ENCODE peak calls at places on chromosomes 5 and 9, in ten cellular contexts. N is HTR-8/SVneo, V is GM12891, D is NCI-H1092, P is nephron progenitor cell, B is astrocyte of the cerebellum, A is sigmoid colon, Z is coronary artery, F is HepG2, Y is NCI-H446 treated with DMSO at 0.1 percent for 48 hours. M is an unnamed sample.

GRCh38 chr5:141402553-141403328 is at the start of gene PCDHGA9:
- DNase-seq in B (no peak), P (no peak), Z (no peak), F (no peak), N (no peak), Y (no peak), A (no peak), D (no peak), V (no peak), M (no peak)

GRCh38 chr5:36744678-36745659 is 131.6 kb upstream of the NIPBL start:
- DNase-seq in A (peak), P (peak), V (peak), N (peak), F (peak), Z (peak), Y (peak), B (peak), D (peak), M (peak)

GRCh38 chr5:143023447-143024096 is 253.4 kb downstream of the ARHGAP26 start:
- DNase-seq in Y (no peak), N (no peak), F (no peak), P (no peak), V (no peak), Z (no peak), A (peak), D (no peak), B (no peak), M (no peak)

GRCh38 chr5:176743828-176744583 is 66.4 kb upstream of the UNC5A start:
- DNase-seq in B (no peak), P (no peak), Y (no peak), N (no peak), Z (peak), A (no peak), D (no peak), V (no peak), F (no peak), M (no peak)

GRCh38 chr5:157167219-157167621 is 1.2 kb upstream of the GARIN3 start:
- DNase-seq in N (peak), D (no peak), A (no peak), Z (no peak), Y (no peak), P (no peak), F (no peak), V (no peak), B (no peak), M (no peak)

GRCh38 chr5:25006734-25007133 is 362.0 kb upstream of the CDH10 start:
- DNase-seq in F (no peak), V (no peak), Y (peak), B (peak), P (no peak), Z (no peak), N (peak), A (no peak), D (peak), M (peak)

GRCh38 chr5:135392256-135392655 is 6.8 kb downstream of the MACROH2A1 start:
- DNase-seq in Z (no peak), N (no peak), D (no peak), B (peak), V (no peak), Y (no peak), P (no peak), A (no peak), F (no peak), M (no peak)

GRCh38 chr9:130731355-130731754 is 37.8 kb downstream of the EXOSC2 start:
- DNase-seq in Z (no peak), A (no peak), Y (no peak), N (no peak), P (no peak), F (no peak), D (peak), B (no peak), V (no peak), M (peak)

GRCh38 chr9:137368431-137369110 is 54.4 kb downstream of the EXD3 start:
- DNase-seq in P (no peak), Z (peak), V (no peak), N (no peak), D (no peak), F (no peak), B (no peak), Y (no peak), A (peak), M (no peak)

GRCh38 chr9:14488421-14489190 is 174.7 kb upstream of the NFIB start:
- DNase-seq in Z (no peak), A (no peak), B (no peak), V (no peak), P (no peak), F (no peak), Y (peak), D (no peak), N (no peak), M (no peak)

GRCh38 chr5:149959406-149960236 is 937 bp upstream of the SLC26A2 start:
- DNase-seq in Y (no peak), B (no peak), A (no peak), V (peak), Z (no peak), D (no peak), F (no peak), P (no peak), N (peak), M (no peak)

GRCh38 chr5:172688735-172689572 is 47.9 kb downstream of the NEURL1B start:
- DNase-seq in F (no peak), A (peak), N (no peak), B (no peak), Z (no peak), V (peak), D (no peak), P (no peak), Y (no peak), M (no peak)

GRCh38 chr9:134731497-134732391 is 90.1 kb downstream of the COL5A1 start:
- DNase-seq in V (no peak), P (no peak), Y (no peak), F (no peak), Z (no peak), D (no peak), A (peak), B (no peak), N (no peak), M (no peak)

GRCh38 chr5:144162686-144163085 is 7.8 kb downstream of the YIPF5 start:
- DNase-seq in F (no peak), D (no peak), Z (no peak), B (no peak), P (no peak), Y (no peak), V (no peak), A (no peak), N (no peak), M (no peak)

GRCh38 chr5:92922231-92922967 is 658.6 kb downstream of the NR2F1-AS1 start:
- DNase-seq in P (no peak), Z (no peak), Y (no peak), V (no peak), B (peak), N (no peak), F (peak), A (no peak), D (no peak), M (no peak)

GRCh38 chr9:121073038-121073437 is 1.7 kb upstream of the CNTRL start:
- DNase-seq in F (no peak), P (no peak), Z (peak), N (no peak), Y (no peak), V (no peak), B (peak), A (peak), D (no peak), M (no peak)

GRCh38 chr5:176416965-176417364 is 626 bp upstream of the CLTB start:
- DNase-seq in Z (no peak), V (no peak), F (no peak), P (no peak), N (no peak), A (no peak), B (no peak), D (no peak), Y (no peak), M (no peak)

GRCh38 chr9:4983541-4984165 is 1.4 kb upstream of the JAK2 start:
- DNase-seq in V (no peak), B (no peak), D (no peak), A (no peak), P (no peak), F (peak), Z (no peak), N (no peak), Y (no peak), M (no peak)

GRCh38 chr9:121750259-121750714 is 98.9 kb downstream of the DAB2IP start:
- DNase-seq in N (no peak), F (no peak), V (no peak), B (no peak), Y (no peak), Z (no peak), A (no peak), D (no peak), P (no peak), M (no peak)

GRCh38 chr5:141560725-141561483 is 57.9 kb downstream of the DIAPH1 start:
- DNase-seq in N (peak), Z (peak), B (peak), P (peak), A (peak), Y (peak), D (peak), V (no peak), F (peak), M (peak)

GRCh38 chr5:139900546-139901250 is 105.1 kb downstream of the PSD2 start:
- DNase-seq in P (no peak), D (no peak), N (no peak), A (peak), Z (no peak), F (no peak), Y (no peak), V (no peak), B (no peak), M (no peak)

GRCh38 chr5:2615917-2616316 is 135.6 kb downstream of the IRX2 start:
- DNase-seq in B (no peak), D (no peak), V (no peak), P (no peak), A (no peak), F (no peak), Z (no peak), N (no peak), Y (no peak), M (no peak)

GRCh38 chr5:120624021-120624563 is 160.0 kb downstream of the PRR16 start:
- DNase-seq in Z (no peak), V (no peak), N (no peak), F (no peak), B (peak), P (no peak), D (no peak), A (no peak), Y (no peak), M (no peak)

GRCh38 chr9:126372716-126373115 is 46.1 kb downstream of the MVB12B start:
- DNase-seq in Y (no peak), B (no peak), P (no peak), N (no peak), V (no peak), F (no peak), Z (no peak), A (no peak), D (no peak), M (no peak)

GRCh38 chr5:38745836-38746732 is 99.7 kb upstream of the OSMR start:
- DNase-seq in Y (no peak), F (no peak), N (no peak), Z (no peak), D (no peak), A (no peak), V (no peak), P (no peak), B (no peak), M (no peak)

GRCh38 chr9:124831642-124832364 is 21.5 kb upstream of the WDR38 start:
- DNase-seq in N (no peak), D (no peak), F (no peak), Z (no peak), Y (no peak), B (no peak), A (no peak), P (no peak), V (no peak), M (no peak)

GRCh38 chr5:151030377-151030776 is 10.0 kb downstream of the GPX3 start:
- DNase-seq in D (no peak), B (no peak), A (peak), Z (no peak), P (no peak), F (no peak), V (no peak), N (no peak), Y (no peak), M (no peak)

GRCh38 chr9:136049451-136050265 is 45.4 kb downstream of the NACC2 start:
- DNase-seq in P (no peak), F (no peak), Y (no peak), N (no peak), V (no peak), Z (no peak), D (no peak), A (peak), B (no peak), M (no peak)

M was measured in NCI-H2081 treated with DMSO at 0.1 percent for 48 hours.